ENCODE peak calls at places on chromosomes 4 and X, in seven cellular contexts. One of them, this sample, is unnamed.

GRCh38 chrX:85698921-85699320 is 319.5 kb upstream of the POF1B start:
- DNase-seq in progenitor cell of endocrine pancreas: no peak
- DNase-seq in H1: no peak
- DNase-seq in AG04450: no peak
- DNase-seq in Calu3: no peak
- DNase-seq in breast epithelium: no peak
- DNase-seq in epithelial cell of esophagus: no peak
- DNase-seq in this sample: no peak

GRCh38 chr4:73821325-73821724 is 15.2 kb upstream of the CXCL6 start:
- DNase-seq in AG04450: no peak
- DNase-seq in H1: no peak
- DNase-seq in progenitor cell of endocrine pancreas: no peak
- DNase-seq in breast epithelium: no peak
- DNase-seq in Calu3: no peak
- DNase-seq in epithelial cell of esophagus: no peak
- DNase-seq in this sample: no peak

GRCh38 chr4:79857811-79858210 is 215.2 kb downstream of the ANTXR2 start:
- DNase-seq in Calu3: no peak
- DNase-seq in breast epithelium: no peak
- DNase-seq in epithelial cell of esophagus: no peak
- DNase-seq in AG04450: no peak
- DNase-seq in H1: no peak
- DNase-seq in progenitor cell of endocrine pancreas: no peak
- DNase-seq in this sample: no peak

GRCh38 chrX:153651540-153652079 is 4.6 kb downstream of the DUSP9 start:
- DNase-seq in Calu3: no peak
- DNase-seq in AG04450: no peak
- DNase-seq in breast epithelium: no peak
- DNase-seq in progenitor cell of endocrine pancreas: no peak
- DNase-seq in epithelial cell of esophagus: no peak
- DNase-seq in H1: no peak
- DNase-seq in this sample: no peak

GRCh38 chrX:133335027-133335426 is 80.3 kb downstream of the GPC4 start:
- DNase-seq in AG04450: no peak
- DNase-seq in progenitor cell of endocrine pancreas: no peak
- DNase-seq in epithelial cell of esophagus: peak; percentile 46
- DNase-seq in H1: no peak
- DNase-seq in Calu3: peak; percentile 41
- DNase-seq in breast epithelium: no peak
- DNase-seq in this sample: no peak

GRCh38 chr4:120685756-120686278 is 236.7 kb downstream of the PRDM5 start:
- DNase-seq in breast epithelium: no peak
- DNase-seq in H1: no peak
- DNase-seq in Calu3: no peak
- DNase-seq in epithelial cell of esophagus: no peak
- DNase-seq in progenitor cell of endocrine pancreas: no peak
- DNase-seq in AG04450: no peak
- DNase-seq in this sample: no peak

GRCh38 chr4:86640469-86640868 is 46.4 kb downstream of the PTPN13 start:
- DNase-seq in AG04450: peak; percentile 16
- DNase-seq in progenitor cell of endocrine pancreas: no peak
- DNase-seq in H1: no peak
- DNase-seq in breast epithelium: no peak
- DNase-seq in epithelial cell of esophagus: peak; percentile 80
- DNase-seq in Calu3: no peak
- DNase-seq in this sample: no peak

GRCh38 chrX:149060921-149061320 is 444.2 kb downstream of the IDS start:
- DNase-seq in Calu3: no peak
- DNase-seq in H1: no peak
- DNase-seq in progenitor cell of endocrine pancreas: no peak
- DNase-seq in epithelial cell of esophagus: peak; percentile 1
- DNase-seq in breast epithelium: no peak
- DNase-seq in AG04450: no peak
- DNase-seq in this sample: no peak

GRCh38 chr4:139822391-139822790 is 156.8 kb downstream of the MGST2 start:
- DNase-seq in progenitor cell of endocrine pancreas: no peak
- DNase-seq in breast epithelium: no peak
- DNase-seq in epithelial cell of esophagus: no peak
- DNase-seq in AG04450: no peak
- DNase-seq in H1: no peak
- DNase-seq in Calu3: no peak
- DNase-seq in this sample: no peak

GRCh38 chr4:148004228-148004813 is 272.4 kb downstream of the ARHGAP10 start:
- DNase-seq in AG04450: no peak
- DNase-seq in progenitor cell of endocrine pancreas: no peak
- DNase-seq in breast epithelium: no peak
- DNase-seq in epithelial cell of esophagus: no peak
- DNase-seq in H1: no peak
- DNase-seq in Calu3: no peak
- DNase-seq in this sample: no peak

GRCh38 chr4:152052431-152053057 is 291.7 kb upstream of the GATB start:
- DNase-seq in H1: no peak
- DNase-seq in progenitor cell of endocrine pancreas: no peak
- DNase-seq in epithelial cell of esophagus: no peak
- DNase-seq in Calu3: no peak
- DNase-seq in breast epithelium: no peak
- DNase-seq in AG04450: no peak
- DNase-seq in this sample: no peak

GRCh38 chr4:127048371-127049085 is 584.2 kb upstream of the INTU start:
- DNase-seq in epithelial cell of esophagus: no peak
- DNase-seq in AG04450: no peak
- DNase-seq in Calu3: no peak
- DNase-seq in H1: no peak
- DNase-seq in progenitor cell of endocrine pancreas: no peak
- DNase-seq in breast epithelium: no peak
- DNase-seq in this sample: no peak

GRCh38 chr4:4502694-4503311 is 39.0 kb downstream of the STX18 start:
- DNase-seq in H1: no peak
- DNase-seq in progenitor cell of endocrine pancreas: no peak
- DNase-seq in Calu3: peak; percentile 2
- DNase-seq in AG04450: no peak
- DNase-seq in breast epithelium: no peak
- DNase-seq in epithelial cell of esophagus: no peak
- DNase-seq in this sample: no peak

GRCh38 chrX:63330681-63331080 is 20.5 kb downstream of the SPIN4 start:
- DNase-seq in AG04450: no peak
- DNase-seq in H1: no peak
- DNase-seq in breast epithelium: no peak
- DNase-seq in Calu3: peak; percentile 27
- DNase-seq in epithelial cell of esophagus: peak; percentile 75
- DNase-seq in progenitor cell of endocrine pancreas: no peak
- DNase-seq in this sample: no peak

GRCh38 chr4:15677507-15677988 is 4.1 kb upstream of the FAM200B start:
- DNase-seq in progenitor cell of endocrine pancreas: no peak
- DNase-seq in AG04450: no peak
- DNase-seq in Calu3: peak; percentile 84
- DNase-seq in H1: no peak
- DNase-seq in epithelial cell of esophagus: peak; percentile 99
- DNase-seq in breast epithelium: no peak
- DNase-seq in this sample: no peak

GRCh38 chrX:130826249-130826648 is 76.8 kb downstream of the ENOX2 start:
- DNase-seq in progenitor cell of endocrine pancreas: no peak
- DNase-seq in H1: no peak
- DNase-seq in epithelial cell of esophagus: no peak
- DNase-seq in AG04450: no peak
- DNase-seq in Calu3: no peak
- DNase-seq in breast epithelium: no peak
- DNase-seq in this sample: no peak

GRCh38 chr4:16205298-16206164 is 20.7 kb downstream of the TAPT1 start:
- DNase-seq in AG04450: no peak
- DNase-seq in epithelial cell of esophagus: peak; percentile 46
- DNase-seq in progenitor cell of endocrine pancreas: no peak
- DNase-seq in Calu3: no peak
- DNase-seq in breast epithelium: no peak
- DNase-seq in H1: no peak
- DNase-seq in this sample: no peak

GRCh38 chr4:67522851-67523671 is 22.2 kb downstream of the CENPC start:
- DNase-seq in epithelial cell of esophagus: peak; percentile 37
- DNase-seq in breast epithelium: no peak
- DNase-seq in progenitor cell of endocrine pancreas: no peak
- DNase-seq in Calu3: no peak
- DNase-seq in AG04450: no peak
- DNase-seq in H1: no peak
- DNase-seq in this sample: no peak

GRCh38 chr4:8238515-8239053 is 31.0 kb upstream of the HTRA3 start:
- DNase-seq in AG04450: no peak
- DNase-seq in Calu3: peak; percentile 33
- DNase-seq in progenitor cell of endocrine pancreas: peak; percentile 44
- DNase-seq in epithelial cell of esophagus: no peak
- DNase-seq in breast epithelium: no peak
- DNase-seq in H1: peak; percentile 83
- DNase-seq in this sample: no peak

GRCh38 chrX:14497184-14497666 is 32.1 kb upstream of the GLRA2 start:
- DNase-seq in Calu3: no peak
- DNase-seq in progenitor cell of endocrine pancreas: no peak
- DNase-seq in H1: no peak
- DNase-seq in breast epithelium: no peak
- DNase-seq in AG04450: no peak
- DNase-seq in epithelial cell of esophagus: no peak
- DNase-seq in this sample: no peak

GRCh38 chr4:8285143-8285975 is 15.8 kb downstream of the HTRA3 start:
- DNase-seq in progenitor cell of endocrine pancreas: no peak
- DNase-seq in epithelial cell of esophagus: no peak
- DNase-seq in breast epithelium: no peak
- DNase-seq in H1: no peak
- DNase-seq in Calu3: no peak
- DNase-seq in AG04450: no peak
- DNase-seq in this sample: no peak

GRCh38 chr4:123578276-123579014 is 181.8 kb downstream of the SPRY1 start:
- DNase-seq in progenitor cell of endocrine pancreas: no peak
- DNase-seq in H1: no peak
- DNase-seq in Calu3: no peak
- DNase-seq in epithelial cell of esophagus: no peak
- DNase-seq in AG04450: no peak
- DNase-seq in breast epithelium: no peak
- DNase-seq in this sample: no peak

GRCh38 chr4:104896623-104897296 is 249.9 kb upstream of the TET2 start:
- DNase-seq in progenitor cell of endocrine pancreas: no peak
- DNase-seq in epithelial cell of esophagus: peak; percentile 77
- DNase-seq in AG04450: no peak
- DNase-seq in breast epithelium: no peak
- DNase-seq in Calu3: no peak
- DNase-seq in H1: no peak
- DNase-seq in this sample: peak; percentile 62

GRCh38 chrX:102129473-102129872 is 4.0 kb downstream of the TCEAL2 start:
- DNase-seq in epithelial cell of esophagus: peak; percentile 10
- DNase-seq in Calu3: no peak
- DNase-seq in AG04450: no peak
- DNase-seq in progenitor cell of endocrine pancreas: no peak
- DNase-seq in breast epithelium: no peak
- DNase-seq in H1: no peak
- DNase-seq in this sample: no peak
- TF ChIP-seq CTCF in epithelial cell of esophagus: peak; percentile 23
- TF ChIP-seq CTCF in Calu3: no peak
- TF ChIP-seq CTCF in AG04450: peak; percentile 31
- TF ChIP-seq CTCF in progenitor cell of endocrine pancreas: peak; percentile 36
- TF ChIP-seq CTCF in breast epithelium: peak; percentile 11
- TF ChIP-seq CTCF in H1: no peak
- TF ChIP-seq CTCF in this sample: peak; percentile 41

GRCh38 chr4:24915121-24915922 is 2.5 kb upstream of the CCDC149 start:
- DNase-seq in H1: no peak
- DNase-seq in epithelial cell of esophagus: peak; percentile 27
- DNase-seq in breast epithelium: no peak
- DNase-seq in Calu3: peak; percentile 20
- DNase-seq in progenitor cell of endocrine pancreas: no peak
- DNase-seq in AG04450: no peak
- DNase-seq in this sample: no peak
- TF ChIP-seq CTCF in H1: peak; percentile 28
- TF ChIP-seq CTCF in epithelial cell of esophagus: peak; percentile 21
- TF ChIP-seq CTCF in breast epithelium: no peak
- TF ChIP-seq CTCF in Calu3: no peak
- TF ChIP-seq CTCF in progenitor cell of endocrine pancreas: peak; percentile 19
- TF ChIP-seq CTCF in AG04450: no peak
- TF ChIP-seq CTCF in this sample: peak; percentile 47

GRCh38 chrX:69993494-69993893 is 56.2 kb downstream of the AWAT2 start:
- DNase-seq in breast epithelium: no peak
- DNase-seq in epithelial cell of esophagus: no peak
- DNase-seq in progenitor cell of endocrine pancreas: no peak
- DNase-seq in H1: no peak
- DNase-seq in AG04450: no peak
- DNase-seq in Calu3: no peak
- DNase-seq in this sample: no peak
- TF ChIP-seq CTCF in breast epithelium: no peak
- TF ChIP-seq CTCF in epithelial cell of esophagus: no peak
- TF ChIP-seq CTCF in progenitor cell of endocrine pancreas: no peak
- TF ChIP-seq CTCF in H1: no peak
- TF ChIP-seq CTCF in AG04450: no peak
- TF ChIP-seq CTCF in Calu3: no peak
- TF ChIP-seq CTCF in this sample: no peak

DNA sequence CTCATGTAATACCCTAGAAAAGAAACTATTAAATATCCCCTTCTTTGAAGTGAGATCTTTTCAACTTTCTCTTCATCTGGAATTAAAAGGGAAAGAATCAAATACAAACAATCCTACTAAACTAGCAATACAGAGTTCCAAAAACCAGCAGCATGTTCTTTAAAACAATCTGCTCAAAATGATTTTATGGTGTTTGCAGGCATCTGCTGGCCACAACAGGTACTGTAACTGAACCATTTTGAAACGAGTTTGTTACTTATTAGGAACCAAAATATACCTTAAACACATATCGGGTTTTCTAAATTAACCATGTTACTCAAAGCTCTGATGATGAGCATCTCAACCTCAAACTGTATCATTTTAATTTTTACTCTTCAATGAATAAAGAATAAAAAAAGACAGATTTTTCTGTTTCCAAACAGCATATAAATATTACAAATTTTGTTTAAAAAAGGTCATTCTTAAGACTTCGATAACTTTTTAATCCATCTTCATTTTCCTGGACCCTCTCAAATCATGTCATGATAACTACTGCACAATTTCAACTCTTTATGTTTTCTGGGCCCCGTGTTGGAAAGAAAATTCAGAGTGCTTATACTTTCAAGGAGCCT is 56.5 kb downstream of the ARAP2 start:
- DNase-seq in epithelial cell of esophagus: peak; percentile 25
- DNase-seq in H1: no peak
- DNase-seq in progenitor cell of endocrine pancreas: no peak
- DNase-seq in AG04450: no peak
- DNase-seq in breast epithelium: no peak
- DNase-seq in Calu3: no peak
- DNase-seq in this sample: no peak
- TF ChIP-seq CTCF in epithelial cell of esophagus: peak; percentile 61
- TF ChIP-seq CTCF in H1: no peak
- TF ChIP-seq CTCF in progenitor cell of endocrine pancreas: peak; percentile 72
- TF ChIP-seq CTCF in AG04450: peak; percentile 46
- TF ChIP-seq CTCF in breast epithelium: peak; percentile 44
- TF ChIP-seq CTCF in Calu3: peak; percentile 29
- TF ChIP-seq CTCF in this sample: peak; percentile 76

GRCh38 chrX:3548743-3549441 is 164.6 kb downstream of the PRKX start:
- DNase-seq in breast epithelium: no peak
- DNase-seq in epithelial cell of esophagus: peak; percentile 43
- DNase-seq in AG04450: peak; percentile 62
- DNase-seq in H1: no peak
- DNase-seq in progenitor cell of endocrine pancreas: no peak
- DNase-seq in Calu3: no peak
- DNase-seq in this sample: peak; percentile 21
- TF ChIP-seq CTCF in breast epithelium: peak; percentile 15
- TF ChIP-seq CTCF in epithelial cell of esophagus: peak; percentile 36
- TF ChIP-seq CTCF in AG04450: peak; percentile 47
- TF ChIP-seq CTCF in H1: no peak
- TF ChIP-seq CTCF in progenitor cell of endocrine pancreas: peak; percentile 30
- TF ChIP-seq CTCF in Calu3: no peak
- TF ChIP-seq CTCF in this sample: peak; percentile 53